ENCODE peak calls at places on chromosomes 7 and 10, in six cellular contexts. One of them, this sample, is unnamed.
A peak's percentile ranks its signal among the peaks of the same experiment; 100 is the strongest.

GRCh38 chr7:91694221-91694856 is 186.2 kb downstream of the MTERF1 start:
- DNase-seq in NCI-H446: peak; percentile 52
- DNase-seq in central memory CD4-positive, alpha-beta T cell: no peak
- DNase-seq in nephron progenitor cell: no peak
- DNase-seq in EH: no peak
- DNase-seq in posterior cingulate gyrus: no peak
- DNase-seq in this sample: peak; percentile 80

GRCh38 chr10:119135517-119135890 is 30.0 kb downstream of the SFXN4 start:
- DNase-seq in EH: peak; percentile 26
- DNase-seq in NCI-H446: no peak
- DNase-seq in nephron progenitor cell: no peak
- DNase-seq in posterior cingulate gyrus: no peak
- DNase-seq in central memory CD4-positive, alpha-beta T cell: no peak
- DNase-seq in this sample: no peak

GRCh38 chr7:35026154-35026553 is 11.1 kb downstream of the DPY19L1 start:
- DNase-seq in EH: no peak
- DNase-seq in nephron progenitor cell: no peak
- DNase-seq in central memory CD4-positive, alpha-beta T cell: no peak
- DNase-seq in posterior cingulate gyrus: no peak
- DNase-seq in NCI-H446: no peak
- DNase-seq in this sample: no peak

GRCh38 chr10:102335184-102335583 is 60.3 kb upstream of the NFKB2 start:
- DNase-seq in NCI-H446: peak; percentile 12
- DNase-seq in nephron progenitor cell: no peak
- DNase-seq in posterior cingulate gyrus: no peak
- DNase-seq in central memory CD4-positive, alpha-beta T cell: no peak
- DNase-seq in EH: no peak
- DNase-seq in this sample: no peak

GRCh38 chr7:22700559-22701002 is 26.4 kb upstream of the IL6 start:
- DNase-seq in EH: peak; percentile 64
- DNase-seq in nephron progenitor cell: no peak
- DNase-seq in posterior cingulate gyrus: no peak
- DNase-seq in NCI-H446: no peak
- DNase-seq in central memory CD4-positive, alpha-beta T cell: no peak
- DNase-seq in this sample: no peak

GRCh38 chr7:30790391-30790790 is 19.2 kb downstream of the MINDY4 start:
- DNase-seq in nephron progenitor cell: no peak
- DNase-seq in posterior cingulate gyrus: no peak
- DNase-seq in central memory CD4-positive, alpha-beta T cell: no peak
- DNase-seq in EH: peak; percentile 47
- DNase-seq in NCI-H446: no peak
- DNase-seq in this sample: no peak

GRCh38 chr7:94087664-94088352 is 83.7 kb upstream of the BET1 start:
- DNase-seq in NCI-H446: peak; percentile 53
- DNase-seq in posterior cingulate gyrus: no peak
- DNase-seq in EH: peak; percentile 74
- DNase-seq in nephron progenitor cell: peak; percentile 38
- DNase-seq in central memory CD4-positive, alpha-beta T cell: peak; percentile 60
- DNase-seq in this sample: no peak

GRCh38 chr7:71645836-71646235 is 513.9 kb downstream of the GALNT17 start:
- DNase-seq in EH: no peak
- DNase-seq in posterior cingulate gyrus: no peak
- DNase-seq in nephron progenitor cell: no peak
- DNase-seq in NCI-H446: no peak
- DNase-seq in central memory CD4-positive, alpha-beta T cell: no peak
- DNase-seq in this sample: no peak

GRCh38 chr7:118222591-118222990 is 1.9 kb upstream of the ANKRD7 start:
- DNase-seq in posterior cingulate gyrus: no peak
- DNase-seq in nephron progenitor cell: no peak
- DNase-seq in EH: no peak
- DNase-seq in central memory CD4-positive, alpha-beta T cell: no peak
- DNase-seq in NCI-H446: no peak
- DNase-seq in this sample: no peak

GRCh38 chr7:90980545-90980944 is 283.7 kb upstream of the FZD1 start:
- DNase-seq in EH: no peak
- DNase-seq in nephron progenitor cell: no peak
- DNase-seq in central memory CD4-positive, alpha-beta T cell: no peak
- DNase-seq in NCI-H446: no peak
- DNase-seq in posterior cingulate gyrus: no peak
- DNase-seq in this sample: no peak

GRCh38 chr10:131245475-131246059 is 66.0 kb downstream of the TCERG1L start:
- DNase-seq in nephron progenitor cell: no peak
- DNase-seq in posterior cingulate gyrus: peak; percentile 78
- DNase-seq in central memory CD4-positive, alpha-beta T cell: no peak
- DNase-seq in EH: no peak
- DNase-seq in NCI-H446: no peak
- DNase-seq in this sample: no peak

This sample was measured in DMS 273 treated with DMSO at 0.1 percent for 48 hours.